ENCODE peak calls at places on chromosome 18, in nine cellular contexts. O is anterior cingulate cortex; T is activated naive CD4-positive, alpha-beta T cell treated with anti-CD3 and anti-CD28 coated beads for 36 hours; B is transverse colon; P is stimulated activated CD8-positive, alpha-beta memory T cell treated with anti-CD3 and anti-CD28 coated beads, Interleukin-15, amount 100 ng/mL, for 24 hours; J is NAMALWA; F is dorsolateral prefrontal cortex; Q is aorta; K is amniotic stem cell. A is an unnamed sample.
A peak's percentile ranks its signal among the peaks of the same experiment; 100 is the strongest.

GRCh38 chr18:2909431-2910140 is 62.8 kb downstream of the EMILIN2 start:
- DNase-seq in O (no peak), T (no peak), B (no peak), P (no peak), J (no peak), F (no peak), Q (no peak), K (no peak), A (no peak)

GRCh38 chr18:36440614-36441013 is 143.1 kb downstream of the FHOD3 start:
- DNase-seq in O (no peak), T (no peak), B (no peak), P (no peak), J (no peak), F (no peak), Q (no peak), K (no peak), A (no peak)

GRCh38 chr18:811192-812122 is 585 bp downstream of the YES1 start:
- DNase-seq in O (peak; percentile 24), T (no peak), B (peak; percentile 56), P (no peak), J (no peak), F (no peak), Q (peak; percentile 57), K (peak; percentile 22), A (peak; percentile 41)

GRCh38 chr18:58606236-58606635 is 22.7 kb downstream of the ALPK2 start:
- DNase-seq in O (no peak), T (no peak), B (no peak), P (no peak), J (no peak), F (no peak), Q (no peak), K (no peak), A (no peak)

GRCh38 chr18:9951022-9951859 is 37.4 kb downstream of the VAPA start:
- DNase-seq in O (no peak), T (peak; percentile 34), B (peak; percentile 26), P (no peak), J (peak; percentile 68), F (no peak), Q (no peak), K (peak; percentile 35), A (no peak)

GRCh38 chr18:2657788-2658458 is 2.4 kb downstream of the SMCHD1 start:
- DNase-seq in O (no peak), T (no peak), B (no peak), P (no peak), J (peak; percentile 72), F (no peak), Q (no peak), K (peak; percentile 55), A (no peak)

GRCh38 chr18:7071600-7071999 is 46.0 kb downstream of the LAMA1 start:
- DNase-seq in O (no peak), T (no peak), B (no peak), P (no peak), J (no peak), F (no peak), Q (no peak), K (no peak), A (no peak)

GRCh38 chr18:69889009-69889408 is 58.7 kb downstream of the CD226 start:
- DNase-seq in O (no peak), T (peak; percentile 38), B (no peak), P (no peak), J (no peak), F (no peak), Q (no peak), K (no peak), A (no peak)

GRCh38 chr18:79489048-79489899 is 93.5 kb downstream of the NFATC1 start:
- DNase-seq in O (no peak), T (no peak), B (no peak), P (no peak), J (no peak), F (no peak), Q (peak; percentile 42), K (no peak), A (no peak)

GRCh38 chr18:57437782-57438668 is 2.9 kb downstream of the ONECUT2 start:
- DNase-seq in O (no peak), T (peak; percentile 86), B (peak; percentile 64), P (no peak), J (no peak), F (peak; percentile 78), Q (no peak), K (no peak), A (peak; percentile 78)

GRCh38 chr18:67363694-67364093 is 152.8 kb downstream of the DSEL start:
- DNase-seq in O (no peak), T (no peak), B (no peak), P (no peak), J (no peak), F (no peak), Q (no peak), K (no peak), A (no peak)

GRCh38 chr18:21598726-21599584 is 1.5 kb downstream of the ESCO1 start:
- DNase-seq in O (no peak), T (no peak), B (peak; percentile 28), P (no peak), J (peak; percentile 57), F (no peak), Q (no peak), K (no peak), A (peak; percentile 27)

GRCh38 chr18:2853926-2854664 is 7.3 kb downstream of the EMILIN2 start:
- DNase-seq in O (no peak), T (no peak), B (no peak), P (no peak), J (no peak), F (peak; percentile 15), Q (no peak), K (no peak), A (no peak)

GRCh38 chr18:26710460-26711096 is 154.9 kb downstream of the AQP4 start:
- DNase-seq in O (no peak), T (no peak), B (no peak), P (no peak), J (no peak), F (no peak), Q (no peak), K (no peak), A (no peak)

GRCh38 chr18:79533146-79533545 is 137.4 kb downstream of the NFATC1 start:
- DNase-seq in O (no peak), T (no peak), B (peak; percentile 4), P (no peak), J (no peak), F (no peak), Q (peak; percentile 36), K (no peak), A (no peak)

GRCh38 chr18:74768096-74768495 is 170.4 kb downstream of the ZNF407 start:
- DNase-seq in O (no peak), T (no peak), B (no peak), P (no peak), J (no peak), F (no peak), Q (no peak), K (no peak), A (no peak)

GRCh38 chr18:63131944-63132818 is 187.4 kb downstream of the BCL2 start:
- DNase-seq in O (no peak), T (no peak), B (peak; percentile 37), P (no peak), J (no peak), F (no peak), Q (no peak), K (no peak), A (no peak)

GRCh38 chr18:47898696-47899095 is 31.8 kb downstream of the SMAD2 start:
- DNase-seq in O (no peak), T (no peak), B (no peak), P (no peak), J (no peak), F (no peak), Q (no peak), K (no peak), A (no peak)

GRCh38 chr18:35220424-35220823 is 20.4 kb upstream of the ZNF397 start:
- DNase-seq in O (no peak), T (no peak), B (peak; percentile 12), P (no peak), J (no peak), F (no peak), Q (no peak), K (no peak), A (no peak)

GRCh38 chr18:77187201-77187600 is 54.6 kb upstream of the MBP start:
- DNase-seq in O (no peak), T (no peak), B (no peak), P (no peak), J (no peak), F (no peak), Q (no peak), K (no peak), A (no peak)